ENCODE peak calls at places on chromosomes 12 and 14, in four cellular contexts. One of them, this sample, is unnamed.
A peak's percentile ranks its signal among the peaks of the same experiment; 100 is the strongest.

GRCh38 chr12:119621878-119622277 is 28.3 kb downstream of the TMEM233 start:
- DNase-seq in HCT116: no peak
- DNase-seq in A549: no peak
- DNase-seq in GM23338: no peak
- DNase-seq in this sample: no peak

GRCh38 chr14:83172363-83172762 is 1638.7 kb upstream of the SEL1L start:
- DNase-seq in HCT116: no peak
- DNase-seq in A549: no peak
- DNase-seq in GM23338: no peak
- DNase-seq in this sample: no peak

GRCh38 chr12:56487448-56488040 is 417 bp downstream of the GLS2 start:
- DNase-seq in HCT116: no peak
- DNase-seq in A549: no peak
- DNase-seq in GM23338: peak; percentile 77
- DNase-seq in this sample: no peak

GRCh38 chr12:2997989-2998670 is 38.9 kb downstream of the TEAD4 start:
- DNase-seq in HCT116: no peak
- DNase-seq in A549: no peak
- DNase-seq in GM23338: peak; percentile 17
- DNase-seq in this sample: no peak

GRCh38 chr12:97568336-97569180 is 106.0 kb downstream of the RMST start:
- DNase-seq in HCT116: no peak
- DNase-seq in A549: peak; percentile 59
- DNase-seq in GM23338: no peak
- DNase-seq in this sample: no peak

GRCh38 chr14:74459981-74460380 is 33.1 kb downstream of the NPC2 start:
- DNase-seq in HCT116: no peak
- DNase-seq in A549: no peak
- DNase-seq in GM23338: no peak
- DNase-seq in this sample: no peak

GRCh38 chr14:53912121-53912520 is 44.5 kb downstream of the BMP4 start:
- DNase-seq in HCT116: no peak
- DNase-seq in A549: no peak
- DNase-seq in GM23338: no peak
- DNase-seq in this sample: no peak

GRCh38 chr12:25427328-25428249 is 125.5 kb downstream of the LMNTD1 start:
- DNase-seq in HCT116: no peak
- DNase-seq in A549: no peak
- DNase-seq in GM23338: peak; percentile 17
- DNase-seq in this sample: no peak

GRCh38 chr12:6355491-6356373 is 13.9 kb upstream of the TNFRSF1A start:
- DNase-seq in HCT116: no peak
- DNase-seq in A549: no peak
- DNase-seq in GM23338: peak; percentile 86
- DNase-seq in this sample: no peak

GRCh38 chr14:84197704-84198103 is 1332.2 kb upstream of the FLRT2 start:
- DNase-seq in HCT116: no peak
- DNase-seq in A549: no peak
- DNase-seq in GM23338: no peak
- DNase-seq in this sample: no peak

GRCh38 chr12:11761869-11762567 is 112.5 kb downstream of the ETV6 start:
- DNase-seq in HCT116: no peak
- DNase-seq in A549: no peak
- DNase-seq in GM23338: no peak
- DNase-seq in this sample: no peak

GRCh38 chr12:79422060-79422812 is 268.5 kb downstream of the PAWR start:
- DNase-seq in HCT116: no peak
- DNase-seq in A549: no peak
- DNase-seq in GM23338: no peak
- DNase-seq in this sample: no peak

GRCh38 chr14:90848944-90849731 is 32.9 kb upstream of the TTC7B start:
- DNase-seq in HCT116: no peak
- DNase-seq in A549: no peak
- DNase-seq in GM23338: no peak
- DNase-seq in this sample: no peak

GRCh38 chr14:50928002-50928635 is 16.2 kb downstream of the PYGL start:
- DNase-seq in HCT116: no peak
- DNase-seq in A549: no peak
- DNase-seq in GM23338: no peak
- DNase-seq in this sample: peak; percentile 92

GRCh38 chr12:129552996-129553750 is 350.7 kb downstream of the TMEM132D start:
- DNase-seq in HCT116: no peak
- DNase-seq in A549: no peak
- DNase-seq in GM23338: no peak
- DNase-seq in this sample: peak; percentile 16

GRCh38 chr12:3544296-3544965 is 53.4 kb downstream of the PRMT8 start:
- DNase-seq in HCT116: no peak
- DNase-seq in A549: no peak
- DNase-seq in GM23338: no peak
- DNase-seq in this sample: no peak

GRCh38 chr12:75877588-75878381 is 153.8 kb downstream of the PHLDA1 start:
- DNase-seq in HCT116: no peak
- DNase-seq in A549: no peak
- DNase-seq in GM23338: no peak
- DNase-seq in this sample: no peak

GRCh38 chr12:26032719-26033241 is 74.3 kb downstream of the RASSF8 start:
- DNase-seq in HCT116: no peak
- DNase-seq in A549: no peak
- DNase-seq in GM23338: no peak
- DNase-seq in this sample: no peak

GRCh38 chr14:38716871-38717270 is 386.2 kb downstream of the SEC23A start:
- DNase-seq in HCT116: no peak
- DNase-seq in A549: no peak
- DNase-seq in GM23338: no peak
- DNase-seq in this sample: no peak

GRCh38 chr12:32490801-32491200 is 91.4 kb downstream of the FGD4 start:
- DNase-seq in HCT116: no peak
- DNase-seq in A549: no peak
- DNase-seq in GM23338: no peak
- DNase-seq in this sample: no peak

GRCh38 chr12:54033980-54034783 is 1.3 kb downstream of the HOXC5 start:
- DNase-seq in HCT116: no peak
- DNase-seq in A549: no peak
- DNase-seq in GM23338: peak; percentile 58
- DNase-seq in this sample: no peak

GRCh38 chr14:59897757-59898383 is 22.1 kb upstream of the LRRC9 start:
- DNase-seq in HCT116: peak; percentile 10
- DNase-seq in A549: peak; percentile 40
- DNase-seq in GM23338: peak; percentile 76
- DNase-seq in this sample: no peak

GRCh38 chr12:41663487-41664258 is 475.6 kb downstream of the PDZRN4 start:
- DNase-seq in HCT116: peak; percentile 16
- DNase-seq in A549: peak; percentile 39
- DNase-seq in GM23338: peak; percentile 80
- DNase-seq in this sample: no peak

GRCh38 chr12:128698573-128698972 is 125.2 kb downstream of the SLC15A4 start:
- DNase-seq in HCT116: no peak
- DNase-seq in A549: no peak
- DNase-seq in GM23338: no peak
- DNase-seq in this sample: no peak

GRCh38 chr12:108232565-108232964 is 103.5 kb downstream of the WSCD2 start:
- DNase-seq in HCT116: peak; percentile 6
- DNase-seq in A549: peak; percentile 10
- DNase-seq in GM23338: no peak
- DNase-seq in this sample: no peak

GRCh38 chr12:113040722-113041168 is 15.8 kb upstream of the DTX1 start:
- DNase-seq in HCT116: peak; percentile 59
- DNase-seq in A549: peak; percentile 82
- DNase-seq in GM23338: no peak
- DNase-seq in this sample: peak; percentile 50

GRCh38 chr12:74820324-74820723 is 282.7 kb downstream of the ATXN7L3B start:
- DNase-seq in HCT116: no peak
- DNase-seq in A549: peak; percentile 44
- DNase-seq in GM23338: peak; percentile 45
- DNase-seq in this sample: no peak

DNA sequence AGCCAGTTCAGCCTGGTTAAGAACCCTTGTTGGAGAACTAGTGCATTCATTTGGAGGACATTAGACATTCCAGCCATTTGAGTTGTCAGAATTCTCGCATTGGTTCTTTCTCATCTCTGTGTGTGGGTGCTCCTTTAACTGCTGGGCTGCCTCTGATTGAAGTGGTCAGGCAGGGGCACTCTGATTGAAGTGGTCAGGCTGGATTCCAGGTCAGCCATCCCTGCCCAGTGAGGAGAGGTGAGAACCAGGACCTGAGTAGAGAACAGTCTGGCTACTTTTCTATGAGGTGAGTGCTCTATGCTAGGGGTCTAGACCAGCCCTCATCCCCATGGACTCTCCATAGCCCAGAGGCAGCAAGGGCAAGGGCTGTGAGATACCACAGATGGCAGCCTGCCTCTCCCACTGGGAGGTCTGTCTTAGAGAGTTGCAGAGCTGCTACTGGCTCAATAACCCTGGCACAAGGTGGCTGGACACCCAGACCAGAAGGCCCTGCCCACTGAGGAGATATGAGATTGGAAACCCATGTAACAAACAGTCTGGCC is 691.6 kb downstream of the TMTC2 start:
- DNase-seq in HCT116: no peak
- DNase-seq in A549: no peak
- DNase-seq in GM23338: no peak
- DNase-seq in this sample: no peak
- TF ChIP-seq REST in HCT116: no peak
- TF ChIP-seq REST in A549: no peak
- TF ChIP-seq REST in GM23338: no peak
- TF ChIP-seq REST in this sample: no peak

GRCh38 chr14:102829106-102829505 is 51.9 kb downstream of the TRAF3 start:
- DNase-seq in HCT116: no peak
- DNase-seq in A549: no peak
- DNase-seq in GM23338: no peak
- DNase-seq in this sample: no peak
- H3K27ac ChIP-seq in HCT116: no peak overlapping the region
- H3K27ac ChIP-seq in A549: no peak overlapping the region
- H3K27ac ChIP-seq in GM23338: peak overlapping the region; percentile 72
- H3K27ac ChIP-seq in this sample: no peak overlapping the region

DNA sequence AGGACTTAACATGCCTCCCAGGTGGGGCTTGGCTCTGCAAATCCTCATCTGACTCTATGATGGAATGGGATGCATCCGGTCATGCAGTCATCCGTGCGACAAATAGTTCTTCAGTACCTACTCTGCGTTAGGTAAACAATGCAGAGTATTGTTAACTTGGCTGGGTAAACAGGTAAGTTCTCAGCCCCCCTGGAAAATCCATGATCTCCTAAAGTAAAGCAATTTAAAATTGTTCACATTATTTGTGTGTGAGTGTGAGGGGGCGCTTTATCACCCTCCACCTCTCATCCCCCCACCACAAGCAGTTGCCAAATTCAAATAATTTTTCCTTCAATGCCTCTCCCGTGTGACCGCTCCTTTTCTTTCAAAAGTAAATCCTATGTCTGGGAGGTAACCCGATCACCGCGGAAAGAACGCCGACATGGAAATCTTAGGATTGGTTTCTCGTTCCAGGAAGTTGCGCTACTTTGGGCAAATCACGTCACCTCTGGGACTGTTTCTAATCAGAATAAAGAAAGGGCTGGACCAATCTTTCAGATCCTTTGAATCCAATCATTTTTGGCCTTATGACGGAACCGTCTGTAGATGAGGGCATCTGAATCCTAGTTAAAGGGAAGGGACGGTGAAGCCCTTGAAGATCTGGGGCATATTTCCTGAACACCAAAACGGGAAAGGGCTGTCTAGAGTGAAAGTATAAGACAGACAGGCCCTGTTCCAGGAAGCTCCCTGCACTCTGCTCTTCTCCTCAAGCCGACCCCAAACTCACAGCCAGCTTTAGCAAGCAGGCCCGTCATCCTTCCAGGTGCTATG is 44.0 kb upstream of the SINHCAF start:
- DNase-seq in HCT116: no peak
- DNase-seq in A549: no peak
- DNase-seq in GM23338: peak; percentile 86
- DNase-seq in this sample: no peak
- H3K4me3 ChIP-seq in HCT116: no peak overlapping the region
- H3K4me3 ChIP-seq in A549: no peak overlapping the region
- H3K4me3 ChIP-seq in GM23338: peak overlapping the region; percentile 45
- H3K4me3 ChIP-seq in this sample: no peak overlapping the region

GRCh38 chr14:95062946-95063345 is 94.4 kb downstream of the DICER1 start:
- DNase-seq in HCT116: no peak
- DNase-seq in A549: no peak
- DNase-seq in GM23338: no peak
- DNase-seq in this sample: peak; percentile 53

GRCh38 chr14:95064256-95064655 is 93.1 kb downstream of the DICER1 start:
- DNase-seq in HCT116: no peak
- DNase-seq in A549: no peak
- DNase-seq in GM23338: no peak
- DNase-seq in this sample: no peak

GRCh38 chr14:95061317-95062093 is 95.8 kb downstream of the DICER1 start:
- DNase-seq in HCT116: no peak
- DNase-seq in A549: no peak
- DNase-seq in GM23338: no peak
- DNase-seq in this sample: no peak

GRCh38 chr14:95063391-95063790 is 93.9 kb downstream of the DICER1 start:
- DNase-seq in HCT116: no peak
- DNase-seq in A549: no peak
- DNase-seq in GM23338: no peak
- DNase-seq in this sample: no peak

GRCh38 chr14:95062220-95062619 is 95.1 kb downstream of the DICER1 start:
- DNase-seq in HCT116: no peak
- DNase-seq in A549: no peak
- DNase-seq in GM23338: no peak
- DNase-seq in this sample: no peak
- TF ChIP-seq REST in HCT116: no peak
- TF ChIP-seq REST in A549: no peak
- TF ChIP-seq REST in GM23338: no peak
- TF ChIP-seq REST in this sample: no peak

GRCh38 chr14:101408077-101408831 is 153.0 kb upstream of the DIO3 start:
- DNase-seq in HCT116: no peak
- DNase-seq in A549: no peak
- DNase-seq in GM23338: no peak
- DNase-seq in this sample: no peak
- H3K27ac ChIP-seq in HCT116: no peak overlapping the region
- H3K27ac ChIP-seq in A549: no peak overlapping the region
- H3K27ac ChIP-seq in GM23338: no peak overlapping the region
- H3K27ac ChIP-seq in this sample: no peak overlapping the region

DNA sequence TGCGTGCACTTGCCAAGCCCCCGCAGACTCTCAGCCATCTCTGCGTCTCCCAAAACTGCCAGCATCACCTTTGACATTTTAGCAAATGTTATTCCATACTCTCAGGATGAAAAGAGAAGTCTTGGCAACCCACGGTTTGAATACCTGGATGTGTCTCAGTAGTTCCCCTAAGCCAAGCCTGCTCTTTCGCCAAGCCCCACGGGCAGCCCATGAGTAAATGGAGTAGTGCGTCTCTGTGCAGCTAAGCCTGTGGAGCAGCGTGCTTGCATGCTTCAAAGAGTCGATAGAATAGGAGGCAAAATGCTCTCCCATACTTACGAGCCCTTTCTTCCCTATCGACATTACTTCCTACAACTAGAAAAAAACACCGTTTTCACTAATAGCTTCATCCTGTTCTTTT is 634.5 kb upstream of the TMEM132C start:
- DNase-seq in HCT116: no peak
- DNase-seq in A549: no peak
- DNase-seq in GM23338: no peak
- DNase-seq in this sample: no peak
- H3K4me3 ChIP-seq in HCT116: no peak overlapping the region
- H3K4me3 ChIP-seq in A549: no peak overlapping the region
- H3K4me3 ChIP-seq in GM23338: no peak overlapping the region
- H3K4me3 ChIP-seq in this sample: no peak overlapping the region

GRCh38 chr14:78543433-78543832 is 373.3 kb downstream of the NRXN3 start:
- DNase-seq in HCT116: no peak
- DNase-seq in A549: no peak
- DNase-seq in GM23338: no peak
- DNase-seq in this sample: no peak
- TF ChIP-seq REST in HCT116: no peak
- TF ChIP-seq REST in A549: no peak
- TF ChIP-seq REST in GM23338: no peak
- TF ChIP-seq REST in this sample: no peak

This sample was measured in HL-60.